ENCODE peak calls at places on chromosomes 3 and 15, in six cellular contexts. One of them, this sample, is unnamed.

GRCh38 chr3:124999897-125000296 is 55.9 kb downstream of the HEG1 start:
- DNase-seq in GM12878: no peak
- DNase-seq in GM12891: no peak
- DNase-seq in HepG2: no peak
- DNase-seq in H1: no peak
- DNase-seq in K562: no peak
- DNase-seq in this sample: no peak

GRCh38 chr3:104614564-104614963 is 752.1 kb upstream of the ALCAM start:
- DNase-seq in GM12878: no peak
- DNase-seq in GM12891: no peak
- DNase-seq in HepG2: no peak
- DNase-seq in H1: no peak
- DNase-seq in K562: no peak
- DNase-seq in this sample: no peak

GRCh38 chr3:162338514-162338913 is 841.9 kb downstream of the OTOL1 start:
- DNase-seq in GM12878: no peak
- DNase-seq in GM12891: no peak
- DNase-seq in HepG2: no peak
- DNase-seq in H1: no peak
- DNase-seq in K562: no peak
- DNase-seq in this sample: no peak

GRCh38 chr15:82414536-82415191 is 15.0 kb upstream of the GOLGA6L9 start:
- DNase-seq in GM12878: no peak
- DNase-seq in GM12891: no peak
- DNase-seq in HepG2: peak
- DNase-seq in H1: no peak
- DNase-seq in K562: no peak
- DNase-seq in this sample: no peak

GRCh38 chr3:125128861-125129501 is 73.2 kb upstream of the HEG1 start:
- DNase-seq in GM12878: no peak
- DNase-seq in GM12891: no peak
- DNase-seq in HepG2: peak
- DNase-seq in H1: no peak
- DNase-seq in K562: no peak
- DNase-seq in this sample: no peak

GRCh38 chr3:32354362-32354778 is 37.3 kb upstream of the CMTM7 start:
- DNase-seq in GM12878: no peak
- DNase-seq in GM12891: no peak
- DNase-seq in HepG2: peak
- DNase-seq in H1: no peak
- DNase-seq in K562: no peak
- DNase-seq in this sample: no peak

GRCh38 chr3:114829786-114830185 is 317.3 kb downstream of the ZBTB20 start:
- DNase-seq in GM12878: no peak
- DNase-seq in GM12891: no peak
- DNase-seq in HepG2: no peak
- DNase-seq in H1: no peak
- DNase-seq in K562: no peak
- DNase-seq in this sample: no peak

GRCh38 chr3:152470893-152471292 is 202.2 kb downstream of the MBNL1 start:
- DNase-seq in GM12878: no peak
- DNase-seq in GM12891: no peak
- DNase-seq in HepG2: no peak
- DNase-seq in H1: no peak
- DNase-seq in K562: no peak
- DNase-seq in this sample: no peak

GRCh38 chr3:131948806-131949205 is 86.0 kb downstream of the CPNE4 start:
- DNase-seq in GM12878: no peak
- DNase-seq in GM12891: no peak
- DNase-seq in HepG2: no peak
- DNase-seq in H1: no peak
- DNase-seq in K562: no peak
- DNase-seq in this sample: no peak

GRCh38 chr3:52006017-52006819 is 10.5 kb upstream of the RPL29 start:
- DNase-seq in GM12878: no peak
- DNase-seq in GM12891: no peak
- DNase-seq in HepG2: no peak
- DNase-seq in H1: no peak
- DNase-seq in K562: no peak
- DNase-seq in this sample: no peak

GRCh38 chr15:100350434-100351226 is 8.9 kb upstream of the ADAMTS17 start:
- DNase-seq in GM12878: no peak
- DNase-seq in GM12891: no peak
- DNase-seq in HepG2: peak
- DNase-seq in H1: no peak
- DNase-seq in K562: no peak
- DNase-seq in this sample: no peak

GRCh38 chr3:53238051-53238850 is 17.6 kb downstream of the TKT start:
- DNase-seq in GM12878: no peak
- DNase-seq in GM12891: no peak
- DNase-seq in HepG2: peak
- DNase-seq in H1: no peak
- DNase-seq in K562: no peak
- DNase-seq in this sample: no peak

GRCh38 chr3:8839607-8840325 is 70.4 kb upstream of the OXTR start:
- DNase-seq in GM12878: no peak
- DNase-seq in GM12891: no peak
- DNase-seq in HepG2: no peak
- DNase-seq in H1: no peak
- DNase-seq in K562: no peak
- DNase-seq in this sample: no peak

GRCh38 chr15:34076785-34077184 is 24.9 kb downstream of the EMC7 start:
- DNase-seq in GM12878: no peak
- DNase-seq in GM12891: no peak
- DNase-seq in HepG2: no peak
- DNase-seq in H1: no peak
- DNase-seq in K562: no peak
- DNase-seq in this sample: no peak

GRCh38 chr3:143529018-143529478 is 319.2 kb downstream of the SLC9A9 start:
- DNase-seq in GM12878: peak
- DNase-seq in GM12891: no peak
- DNase-seq in HepG2: no peak
- DNase-seq in H1: no peak
- DNase-seq in K562: no peak
- DNase-seq in this sample: no peak

GRCh38 chr3:31291818-31292217 is 240.9 kb upstream of the STT3B start:
- DNase-seq in GM12878: no peak
- DNase-seq in GM12891: no peak
- DNase-seq in HepG2: peak
- DNase-seq in H1: no peak
- DNase-seq in K562: no peak
- DNase-seq in this sample: no peak

GRCh38 chr3:173221010-173221409 is 80.0 kb upstream of the SPATA16 start:
- DNase-seq in GM12878: no peak
- DNase-seq in GM12891: no peak
- DNase-seq in HepG2: peak
- DNase-seq in H1: no peak
- DNase-seq in K562: no peak
- DNase-seq in this sample: no peak

GRCh38 chr3:72887723-72888545 is at the start of gene GXYLT2:
- DNase-seq in GM12878: no peak
- DNase-seq in GM12891: peak
- DNase-seq in HepG2: peak
- DNase-seq in H1: peak
- DNase-seq in K562: peak
- DNase-seq in this sample: peak

GRCh38 chr15:47185222-47185800 is 532.0 kb upstream of the SEMA6D start:
- DNase-seq in GM12878: no peak
- DNase-seq in GM12891: no peak
- DNase-seq in HepG2: no peak
- DNase-seq in H1: no peak
- DNase-seq in K562: no peak
- DNase-seq in this sample: no peak

GRCh38 chr15:66472176-66472999 is 25.2 kb downstream of the SNAPC5 start:
- DNase-seq in GM12878: peak
- DNase-seq in GM12891: peak
- DNase-seq in HepG2: peak
- DNase-seq in H1: no peak
- DNase-seq in K562: no peak
- DNase-seq in this sample: peak

GRCh38 chr3:52839892-52840545 is 5.2 kb upstream of the MUSTN1 start:
- DNase-seq in GM12878: no peak
- DNase-seq in GM12891: no peak
- DNase-seq in HepG2: no peak
- DNase-seq in H1: no peak
- DNase-seq in K562: no peak
- DNase-seq in this sample: no peak

DNA sequence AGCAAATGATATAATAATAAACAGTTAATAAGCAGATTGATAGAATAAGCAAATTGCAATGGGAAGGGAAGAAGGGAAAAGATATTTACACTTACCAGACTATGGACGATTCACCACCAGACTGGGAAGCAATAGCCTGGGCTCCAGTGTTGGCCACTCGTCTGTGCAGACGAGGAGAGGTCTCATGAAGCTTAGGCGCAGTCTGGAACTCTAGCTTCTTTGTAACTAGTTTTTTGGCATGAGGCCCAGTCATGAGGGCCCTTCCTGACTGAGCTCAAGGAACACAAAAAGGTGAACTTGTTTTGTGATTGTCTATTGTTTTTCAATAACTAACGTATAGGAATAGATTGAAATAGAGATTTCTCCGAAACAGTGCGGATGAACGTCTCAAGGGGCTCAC is 63.3 kb upstream of the GATM start:
- DNase-seq in GM12878: no peak
- DNase-seq in GM12891: no peak
- DNase-seq in HepG2: peak
- DNase-seq in H1: no peak
- DNase-seq in K562: no peak
- DNase-seq in this sample: no peak
- TF ChIP-seq POLR2A in GM12878: no peak
- TF ChIP-seq POLR2A in GM12891: no peak
- TF ChIP-seq POLR2A in HepG2: no peak
- TF ChIP-seq POLR2A in H1: no peak
- TF ChIP-seq POLR2A in K562: no peak
- TF ChIP-seq POLR2A in this sample: no peak

DNA sequence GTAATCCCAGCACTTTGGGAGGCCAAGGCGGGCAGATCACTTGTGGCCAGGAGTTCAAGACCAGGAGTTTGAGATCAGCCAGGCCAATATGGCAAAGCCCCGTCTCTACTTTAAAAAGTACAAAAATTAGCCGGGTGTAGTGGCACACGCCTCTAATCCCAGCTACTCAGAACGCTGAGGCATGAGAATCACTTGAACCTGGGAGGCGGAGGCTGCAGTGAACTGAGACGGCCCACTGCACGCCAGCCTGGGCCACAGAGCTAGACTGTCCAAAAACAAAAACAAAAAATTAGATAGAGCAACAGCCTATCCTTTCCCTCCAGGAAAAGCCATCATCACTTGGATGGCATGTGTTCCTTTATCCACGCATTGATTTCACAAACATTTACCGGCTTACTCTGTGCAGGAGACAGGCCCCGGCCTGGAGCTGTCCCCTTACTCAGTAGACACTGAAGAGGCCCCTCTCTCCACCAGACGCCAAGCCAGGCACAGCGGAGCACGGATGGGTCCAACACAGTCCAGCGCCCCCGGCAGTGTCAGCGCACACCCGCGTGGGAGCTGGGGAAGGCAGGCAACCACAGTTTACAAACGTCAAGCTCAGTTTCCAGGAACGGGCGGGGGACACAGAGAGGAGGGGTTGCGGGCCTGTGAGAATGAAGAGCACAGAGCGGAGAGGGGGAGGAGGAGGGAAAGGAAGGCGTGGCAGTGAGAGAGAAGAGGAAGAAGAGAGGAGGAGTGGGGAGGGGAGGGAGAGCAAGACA is 3.1 kb downstream of the GP5 start:
- DNase-seq in GM12878: no peak
- DNase-seq in GM12891: no peak
- DNase-seq in HepG2: peak
- DNase-seq in H1: peak
- DNase-seq in K562: peak
- DNase-seq in this sample: no peak
- TF ChIP-seq TAF1 in GM12878: no peak
- TF ChIP-seq TAF1 in GM12891: no peak
- TF ChIP-seq TAF1 in HepG2: no peak
- TF ChIP-seq TAF1 in H1: no peak
- TF ChIP-seq TAF1 in K562: no peak
- TF ChIP-seq TAF1 in this sample: no peak

DNA sequence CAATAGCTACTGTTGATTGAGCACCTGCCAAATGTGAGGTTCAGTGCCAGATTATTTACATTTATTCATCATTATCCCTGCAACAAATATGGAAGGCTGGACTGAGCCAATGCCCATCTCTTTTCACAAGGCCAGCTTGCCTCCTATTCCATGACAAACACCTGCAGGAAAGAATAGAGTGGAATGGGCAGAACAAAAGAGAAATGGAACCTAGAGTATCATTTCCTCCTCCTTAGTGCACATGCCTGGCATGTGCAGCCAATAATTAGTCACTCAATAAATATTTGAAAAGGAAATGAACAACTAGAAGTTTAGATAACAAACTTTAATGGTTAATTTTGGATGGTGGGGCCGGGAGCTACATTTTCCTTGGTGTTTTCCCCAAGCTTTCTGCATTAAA is 61.4 kb upstream of the MYRIP start:
- DNase-seq in GM12878: no peak
- DNase-seq in GM12891: no peak
- DNase-seq in HepG2: no peak
- DNase-seq in H1: no peak
- DNase-seq in K562: no peak
- DNase-seq in this sample: no peak
- TF ChIP-seq POLR2A in GM12878: no peak
- TF ChIP-seq POLR2A in GM12891: no peak
- TF ChIP-seq POLR2A in HepG2: no peak
- TF ChIP-seq POLR2A in H1: no peak
- TF ChIP-seq POLR2A in K562: no peak
- TF ChIP-seq POLR2A in this sample: no peak

GRCh38 chr3:157938154-157938774 is 168.0 kb downstream of the SHOX2 start:
- DNase-seq in GM12878: no peak
- DNase-seq in GM12891: no peak
- DNase-seq in HepG2: no peak
- DNase-seq in H1: no peak
- DNase-seq in K562: no peak
- DNase-seq in this sample: no peak

GRCh38 chr3:157939166-157939565 is 167.1 kb downstream of the SHOX2 start:
- DNase-seq in GM12878: no peak
- DNase-seq in GM12891: no peak
- DNase-seq in HepG2: no peak
- DNase-seq in H1: no peak
- DNase-seq in K562: no peak
- DNase-seq in this sample: no peak
- TF ChIP-seq TAF1 in GM12878: no peak
- TF ChIP-seq TAF1 in GM12891: no peak
- TF ChIP-seq TAF1 in HepG2: no peak
- TF ChIP-seq TAF1 in H1: no peak
- TF ChIP-seq TAF1 in K562: no peak
- TF ChIP-seq TAF1 in this sample: no peak

GRCh38 chr3:140974900-140975299 is 33.3 kb downstream of the SLC25A36 start:
- DNase-seq in GM12878: no peak
- DNase-seq in GM12891: no peak
- DNase-seq in HepG2: no peak
- DNase-seq in H1: no peak
- DNase-seq in K562: peak
- DNase-seq in this sample: no peak
- TF ChIP-seq POLR2A in GM12878: no peak
- TF ChIP-seq POLR2A in GM12891: no peak
- TF ChIP-seq POLR2A in HepG2: no peak
- TF ChIP-seq POLR2A in H1: no peak
- TF ChIP-seq POLR2A in K562: no peak
- TF ChIP-seq POLR2A in this sample: no peak